ENCODE peak calls at places on chromosomes 12 and 14, in six cellular contexts. D, I, E, K, W and C are unnamed samples.
A peak's percentile ranks its signal among the peaks of the same experiment; 100 is the strongest.

GRCh38 chr12:133135747-133136146 is 5.3 kb downstream of the ZNF10 start:
- DNase-seq in I (peak; percentile 13), K (no peak), W (no peak), E (no peak), D (no peak), C (no peak)

GRCh38 chr14:29857545-29857944 is 70.1 kb downstream of the PRKD1 start:
- DNase-seq in D (peak; percentile 55), E (no peak), I (no peak), K (no peak), W (no peak), C (no peak)

GRCh38 chr12:133130808-133131128 is 341 bp downstream of the ZNF10 start:
- DNase-seq in E (no peak), K (no peak), D (no peak), I (peak; percentile 14), W (no peak), C (no peak)

GRCh38 chr12:49482095-49483051 is 56.5 kb upstream of the KCNH3 start:
- DNase-seq in K (no peak), D (no peak), W (peak; percentile 17), E (no peak), I (no peak), C (no peak)

GRCh38 chr12:50960130-50960529 is 7.8 kb downstream of the HIGD1C start:
- DNase-seq in K (no peak), I (no peak), W (no peak), D (no peak), E (no peak), C (no peak)

GRCh38 chr14:35878272-35879140 is 52.4 kb downstream of the BRMS1L start:
- DNase-seq in W (no peak), I (no peak), D (no peak), K (no peak), E (no peak), C (no peak)

GRCh38 chr14:67572608-67573007 is 27.5 kb downstream of the PIGH start:
- DNase-seq in E (no peak), I (no peak), D (no peak), K (no peak), W (no peak), C (no peak)

GRCh38 chr12:58602179-58602578 is 318.1 kb downstream of the LRIG3 start:
- DNase-seq in W (no peak), I (no peak), D (no peak), E (no peak), K (no peak), C (no peak)

GRCh38 chr12:99996095-99996494 is 11.4 kb upstream of the ANKS1B start:
- DNase-seq in I (no peak), W (peak; percentile 3), K (no peak), E (no peak), D (no peak), C (no peak)

GRCh38 chr12:5586201-5586600 is 154.3 kb downstream of the NTF3 start:
- DNase-seq in W (peak; percentile 28), E (no peak), D (no peak), I (peak; percentile 9), K (no peak), C (no peak)

GRCh38 chr12:82874935-82875334 is 188.2 kb downstream of the TMTC2 start:
- DNase-seq in K (no peak), D (no peak), E (no peak), W (no peak), I (no peak), C (no peak)
- TF ChIP-seq TAF1 in K (no peak), D (no peak), E (no peak), W (no peak), I (no peak), C (no peak)

GRCh38 chr14:55129086-55129427 is at the start of gene LGALS3:
- DNase-seq in E (no peak), D (no peak), K (peak; percentile 68), I (peak; percentile 69), W (no peak), C (peak; percentile 73)

GRCh38 chr14:55128386-55129085 is 516 bp upstream of the LGALS3 start:
- DNase-seq in K (no peak), E (no peak), I (no peak), W (no peak), D (no peak), C (no peak)

GRCh38 chr14:55130194-55130550 is 1.1 kb downstream of the LGALS3 start:
- DNase-seq in K (no peak), E (no peak), D (no peak), W (peak; percentile 34), I (no peak), C (no peak)

GRCh38 chr14:55127491-55127951 is 1.5 kb upstream of the LGALS3 start:
- DNase-seq in W (no peak), K (no peak), I (no peak), D (no peak), E (no peak), C (no peak)

GRCh38 chr14:55129428-55130193 is 559 bp downstream of the LGALS3 start:
- DNase-seq in K (peak; percentile 73), E (peak; percentile 78), D (no peak), W (peak; percentile 29), I (no peak), C (peak; percentile 76)
- TF ChIP-seq TAF1 in K (no peak), E (peak; percentile 16), D (peak; percentile 17), W (no peak), I (no peak), C (no peak)

GRCh38 chr12:120110550-120111501 is 5.7 kb downstream of the RAB35 start:
- DNase-seq in K (no peak), W (no peak), I (no peak), D (no peak), E (peak; percentile 61), C (peak; percentile 64)
- TF ChIP-seq TAF1 in K (no peak), W (no peak), I (no peak), D (no peak), E (no peak), C (no peak)

GRCh38 chr12:89263153-89263552 is 89.1 kb downstream of the DUSP6 start:
- DNase-seq in W (no peak), D (no peak), E (no peak), K (no peak), I (no peak), C (no peak)

GRCh38 chr12:89263874-89264273 is 88.4 kb downstream of the DUSP6 start:
- DNase-seq in D (no peak), K (no peak), W (no peak), E (no peak), I (no peak), C (no peak)

GRCh38 chr12:89259831-89260230 is 92.5 kb downstream of the DUSP6 start:
- DNase-seq in D (no peak), E (no peak), I (no peak), W (no peak), K (no peak), C (no peak)

GRCh38 chr12:89261210-89261609 is 91.1 kb downstream of the DUSP6 start:
- DNase-seq in I (no peak), W (no peak), D (no peak), K (no peak), E (no peak), C (no peak)

GRCh38 chr12:89261982-89262381 is 90.3 kb downstream of the DUSP6 start:
- DNase-seq in W (no peak), K (no peak), D (no peak), I (no peak), E (no peak), C (no peak)
- TF ChIP-seq TAF1 in W (no peak), K (no peak), D (no peak), I (no peak), E (no peak), C (no peak)